ENCODE peak calls at places on chromosomes 7 and 10, in ten cellular contexts. One of them, this sample, is unnamed.

GRCh38 chr10:104367856-104368255 is 14.2 kb downstream of the CFAP58 start:
- DNase-seq in AG08395: no peak
- DNase-seq in neural crest cell: no peak
- DNase-seq in epithelial cell of esophagus: no peak
- DNase-seq in Daoy: no peak
- DNase-seq in NCI-H524: no peak
- DNase-seq in aorta: no peak
- DNase-seq in GM20000: no peak
- DNase-seq in T-helper 9 cell: no peak
- DNase-seq in left ventricle myocardium inferior: no peak
- DNase-seq in this sample: no peak

GRCh38 chr7:54037873-54038272 is 504.3 kb upstream of the VSTM2A start:
- DNase-seq in AG08395: no peak
- DNase-seq in neural crest cell: no peak
- DNase-seq in epithelial cell of esophagus: no peak
- DNase-seq in Daoy: no peak
- DNase-seq in NCI-H524: no peak
- DNase-seq in aorta: no peak
- DNase-seq in GM20000: no peak
- DNase-seq in T-helper 9 cell: no peak
- DNase-seq in left ventricle myocardium inferior: no peak
- DNase-seq in this sample: no peak

GRCh38 chr10:81018898-81019890 is 481.5 kb downstream of the SH2D4B start:
- DNase-seq in AG08395: peak; percentile 3
- DNase-seq in neural crest cell: peak; percentile 19
- DNase-seq in epithelial cell of esophagus: peak; percentile 66
- DNase-seq in Daoy: peak; percentile 1
- DNase-seq in NCI-H524: peak; percentile 13
- DNase-seq in aorta: no peak
- DNase-seq in GM20000: peak; percentile 33
- DNase-seq in T-helper 9 cell: no peak
- DNase-seq in left ventricle myocardium inferior: no peak
- DNase-seq in this sample: peak; percentile 44

GRCh38 chr7:105015631-105015965 is 1.6 kb downstream of the KMT2E start:
- DNase-seq in AG08395: no peak
- DNase-seq in neural crest cell: no peak
- DNase-seq in epithelial cell of esophagus: peak; percentile 39
- DNase-seq in Daoy: peak; percentile 49
- DNase-seq in NCI-H524: no peak
- DNase-seq in aorta: no peak
- DNase-seq in GM20000: peak; percentile 27
- DNase-seq in T-helper 9 cell: no peak
- DNase-seq in left ventricle myocardium inferior: no peak
- DNase-seq in this sample: peak; percentile 24

GRCh38 chr10:72691470-72692056 is 380 bp upstream of the MCU start:
- DNase-seq in AG08395: peak; percentile 95
- DNase-seq in neural crest cell: no peak
- DNase-seq in epithelial cell of esophagus: no peak
- DNase-seq in Daoy: no peak
- DNase-seq in NCI-H524: no peak
- DNase-seq in aorta: no peak
- DNase-seq in GM20000: no peak
- DNase-seq in T-helper 9 cell: no peak
- DNase-seq in left ventricle myocardium inferior: no peak
- DNase-seq in this sample: no peak

GRCh38 chr10:44306147-44306710 is 78.7 kb downstream of the CXCL12 start:
- DNase-seq in AG08395: peak; percentile 80
- DNase-seq in neural crest cell: no peak
- DNase-seq in epithelial cell of esophagus: no peak
- DNase-seq in Daoy: peak; percentile 37
- DNase-seq in NCI-H524: no peak
- DNase-seq in aorta: no peak
- DNase-seq in GM20000: no peak
- DNase-seq in T-helper 9 cell: no peak
- DNase-seq in left ventricle myocardium inferior: no peak
- DNase-seq in this sample: peak; percentile 74

GRCh38 chr10:70053212-70053895 is 708 bp downstream of the MACROH2A2 start:
- DNase-seq in AG08395: peak; percentile 11
- DNase-seq in neural crest cell: peak; percentile 39
- DNase-seq in epithelial cell of esophagus: peak; percentile 29
- DNase-seq in Daoy: peak; percentile 24
- DNase-seq in NCI-H524: no peak
- DNase-seq in aorta: peak; percentile 80
- DNase-seq in GM20000: peak; percentile 41
- DNase-seq in T-helper 9 cell: no peak
- DNase-seq in left ventricle myocardium inferior: peak; percentile 26
- DNase-seq in this sample: peak; percentile 59

GRCh38 chr7:124937076-124937475 is 7.5 kb upstream of the POT1 start:
- DNase-seq in AG08395: no peak
- DNase-seq in neural crest cell: no peak
- DNase-seq in epithelial cell of esophagus: no peak
- DNase-seq in Daoy: no peak
- DNase-seq in NCI-H524: no peak
- DNase-seq in aorta: no peak
- DNase-seq in GM20000: no peak
- DNase-seq in T-helper 9 cell: no peak
- DNase-seq in left ventricle myocardium inferior: no peak
- DNase-seq in this sample: no peak

GRCh38 chr10:26556756-26557640 is 118.9 kb downstream of the APBB1IP start:
- DNase-seq in AG08395: peak; percentile 66
- DNase-seq in neural crest cell: peak; percentile 21
- DNase-seq in epithelial cell of esophagus: peak; percentile 52
- DNase-seq in Daoy: peak; percentile 58
- DNase-seq in NCI-H524: no peak
- DNase-seq in aorta: no peak
- DNase-seq in GM20000: peak; percentile 73
- DNase-seq in T-helper 9 cell: no peak
- DNase-seq in left ventricle myocardium inferior: no peak
- DNase-seq in this sample: peak; percentile 77

GRCh38 chr7:85078181-85078580 is 108.7 kb downstream of the SEMA3D start:
- DNase-seq in AG08395: no peak
- DNase-seq in neural crest cell: no peak
- DNase-seq in epithelial cell of esophagus: no peak
- DNase-seq in Daoy: no peak
- DNase-seq in NCI-H524: no peak
- DNase-seq in aorta: no peak
- DNase-seq in GM20000: no peak
- DNase-seq in T-helper 9 cell: no peak
- DNase-seq in left ventricle myocardium inferior: no peak
- DNase-seq in this sample: no peak

GRCh38 chr10:79057481-79058275 is 11.1 kb upstream of the ZMIZ1 start:
- DNase-seq in AG08395: no peak
- DNase-seq in neural crest cell: no peak
- DNase-seq in epithelial cell of esophagus: no peak
- DNase-seq in Daoy: no peak
- DNase-seq in NCI-H524: no peak
- DNase-seq in aorta: peak; percentile 30
- DNase-seq in GM20000: no peak
- DNase-seq in T-helper 9 cell: no peak
- DNase-seq in left ventricle myocardium inferior: peak; percentile 1
- DNase-seq in this sample: no peak

GRCh38 chr10:11026761-11027160 is 9.1 kb downstream of the CELF2 start:
- DNase-seq in AG08395: no peak
- DNase-seq in neural crest cell: no peak
- DNase-seq in epithelial cell of esophagus: no peak
- DNase-seq in Daoy: no peak
- DNase-seq in NCI-H524: no peak
- DNase-seq in aorta: no peak
- DNase-seq in GM20000: no peak
- DNase-seq in T-helper 9 cell: no peak
- DNase-seq in left ventricle myocardium inferior: no peak
- DNase-seq in this sample: peak; percentile 24

GRCh38 chr10:86585726-86586048 is 64.1 kb upstream of the WAPL start:
- DNase-seq in AG08395: no peak
- DNase-seq in neural crest cell: no peak
- DNase-seq in epithelial cell of esophagus: no peak
- DNase-seq in Daoy: no peak
- DNase-seq in NCI-H524: no peak
- DNase-seq in aorta: no peak
- DNase-seq in GM20000: no peak
- DNase-seq in T-helper 9 cell: no peak
- DNase-seq in left ventricle myocardium inferior: no peak
- DNase-seq in this sample: no peak

GRCh38 chr7:135645296-135645904 is 16.9 kb upstream of the STMP1 start:
- DNase-seq in AG08395: peak; percentile 62
- DNase-seq in neural crest cell: no peak
- DNase-seq in epithelial cell of esophagus: peak; percentile 58
- DNase-seq in Daoy: peak; percentile 10
- DNase-seq in NCI-H524: no peak
- DNase-seq in aorta: no peak
- DNase-seq in GM20000: peak; percentile 32
- DNase-seq in T-helper 9 cell: no peak
- DNase-seq in left ventricle myocardium inferior: no peak
- DNase-seq in this sample: peak; percentile 68

GRCh38 chr10:110211455-110211843 is 4.0 kb downstream of the MXI1 start:
- DNase-seq in AG08395: no peak
- DNase-seq in neural crest cell: no peak
- DNase-seq in epithelial cell of esophagus: no peak
- DNase-seq in Daoy: no peak
- DNase-seq in NCI-H524: no peak
- DNase-seq in aorta: no peak
- DNase-seq in GM20000: no peak
- DNase-seq in T-helper 9 cell: no peak
- DNase-seq in left ventricle myocardium inferior: no peak
- DNase-seq in this sample: no peak

GRCh38 chr10:56035489-56035888 is 325.6 kb downstream of the ZWINT start:
- DNase-seq in AG08395: no peak
- DNase-seq in neural crest cell: no peak
- DNase-seq in epithelial cell of esophagus: no peak
- DNase-seq in Daoy: no peak
- DNase-seq in NCI-H524: no peak
- DNase-seq in aorta: no peak
- DNase-seq in GM20000: no peak
- DNase-seq in T-helper 9 cell: no peak
- DNase-seq in left ventricle myocardium inferior: no peak
- DNase-seq in this sample: no peak

GRCh38 chr10:126294451-126294850 is 93.8 kb downstream of the ADAM12 start:
- DNase-seq in AG08395: no peak
- DNase-seq in neural crest cell: no peak
- DNase-seq in epithelial cell of esophagus: no peak
- DNase-seq in Daoy: no peak
- DNase-seq in NCI-H524: no peak
- DNase-seq in aorta: no peak
- DNase-seq in GM20000: no peak
- DNase-seq in T-helper 9 cell: no peak
- DNase-seq in left ventricle myocardium inferior: no peak
- DNase-seq in this sample: no peak

GRCh38 chr7:84145892-84146291 is 48.7 kb downstream of the SEMA3A start:
- DNase-seq in AG08395: no peak
- DNase-seq in neural crest cell: no peak
- DNase-seq in epithelial cell of esophagus: no peak
- DNase-seq in Daoy: no peak
- DNase-seq in NCI-H524: no peak
- DNase-seq in aorta: no peak
- DNase-seq in GM20000: no peak
- DNase-seq in T-helper 9 cell: no peak
- DNase-seq in left ventricle myocardium inferior: no peak
- DNase-seq in this sample: no peak

GRCh38 chr10:60853107-60853506 is 74.8 kb downstream of the CDK1 start:
- DNase-seq in AG08395: no peak
- DNase-seq in neural crest cell: no peak
- DNase-seq in epithelial cell of esophagus: no peak
- DNase-seq in Daoy: no peak
- DNase-seq in NCI-H524: no peak
- DNase-seq in aorta: no peak
- DNase-seq in GM20000: no peak
- DNase-seq in T-helper 9 cell: no peak
- DNase-seq in left ventricle myocardium inferior: no peak
- DNase-seq in this sample: peak; percentile 15

GRCh38 chr7:45710271-45711160 is 136.3 kb downstream of the ADCY1 start:
- DNase-seq in AG08395: no peak
- DNase-seq in neural crest cell: no peak
- DNase-seq in epithelial cell of esophagus: no peak
- DNase-seq in Daoy: no peak
- DNase-seq in NCI-H524: no peak
- DNase-seq in aorta: no peak
- DNase-seq in GM20000: no peak
- DNase-seq in T-helper 9 cell: no peak
- DNase-seq in left ventricle myocardium inferior: no peak
- DNase-seq in this sample: no peak

GRCh38 chr7:2966466-2967078 is 77.1 kb downstream of the CARD11 start:
- DNase-seq in AG08395: no peak
- DNase-seq in neural crest cell: no peak
- DNase-seq in epithelial cell of esophagus: no peak
- DNase-seq in Daoy: no peak
- DNase-seq in NCI-H524: no peak
- DNase-seq in aorta: no peak
- DNase-seq in GM20000: no peak
- DNase-seq in T-helper 9 cell: no peak
- DNase-seq in left ventricle myocardium inferior: no peak
- DNase-seq in this sample: no peak

GRCh38 chr7:121369462-121369861 is 26.6 kb downstream of the FAM3C start:
- DNase-seq in AG08395: no peak
- DNase-seq in neural crest cell: no peak
- DNase-seq in epithelial cell of esophagus: no peak
- DNase-seq in Daoy: no peak
- DNase-seq in NCI-H524: no peak
- DNase-seq in aorta: no peak
- DNase-seq in GM20000: no peak
- DNase-seq in T-helper 9 cell: no peak
- DNase-seq in left ventricle myocardium inferior: no peak
- DNase-seq in this sample: peak; percentile 4

GRCh38 chr7:46812047-46812672 is 769.8 kb downstream of the TNS3 start:
- DNase-seq in AG08395: peak; percentile 25
- DNase-seq in neural crest cell: no peak
- DNase-seq in epithelial cell of esophagus: no peak
- DNase-seq in Daoy: no peak
- DNase-seq in NCI-H524: no peak
- DNase-seq in aorta: no peak
- DNase-seq in GM20000: no peak
- DNase-seq in T-helper 9 cell: no peak
- DNase-seq in left ventricle myocardium inferior: no peak
- DNase-seq in this sample: peak; percentile 34

GRCh38 chr7:123594813-123595241 is 6.8 kb upstream of the ASB15 start:
- DNase-seq in AG08395: no peak
- DNase-seq in neural crest cell: peak; percentile 9
- DNase-seq in epithelial cell of esophagus: peak; percentile 48
- DNase-seq in Daoy: peak; percentile 49
- DNase-seq in NCI-H524: no peak
- DNase-seq in aorta: no peak
- DNase-seq in GM20000: no peak
- DNase-seq in T-helper 9 cell: no peak
- DNase-seq in left ventricle myocardium inferior: no peak
- DNase-seq in this sample: no peak

GRCh38 chr10:75049316-75050285 is 61.9 kb upstream of the SAMD8 start:
- DNase-seq in AG08395: no peak
- DNase-seq in neural crest cell: no peak
- DNase-seq in epithelial cell of esophagus: no peak
- DNase-seq in Daoy: no peak
- DNase-seq in NCI-H524: no peak
- DNase-seq in aorta: no peak
- DNase-seq in GM20000: no peak
- DNase-seq in T-helper 9 cell: no peak
- DNase-seq in left ventricle myocardium inferior: no peak
- DNase-seq in this sample: peak; percentile 35

GRCh38 chr7:30389793-30390192 is 88.8 kb downstream of the NOD1 start:
- DNase-seq in AG08395: no peak
- DNase-seq in neural crest cell: no peak
- DNase-seq in epithelial cell of esophagus: no peak
- DNase-seq in Daoy: no peak
- DNase-seq in NCI-H524: no peak
- DNase-seq in aorta: no peak
- DNase-seq in GM20000: no peak
- DNase-seq in T-helper 9 cell: no peak
- DNase-seq in left ventricle myocardium inferior: no peak
- DNase-seq in this sample: no peak

GRCh38 chr7:37732253-37732652 is 48.7 kb downstream of the GPR141 start:
- DNase-seq in AG08395: no peak
- DNase-seq in neural crest cell: peak; percentile 6
- DNase-seq in epithelial cell of esophagus: peak; percentile 86
- DNase-seq in Daoy: peak; percentile 55
- DNase-seq in NCI-H524: peak; percentile 28
- DNase-seq in aorta: no peak
- DNase-seq in GM20000: peak; percentile 59
- DNase-seq in T-helper 9 cell: no peak
- DNase-seq in left ventricle myocardium inferior: no peak
- DNase-seq in this sample: no peak

This sample was measured in GM03348.